ENCODE peak calls at places on chromosomes 11 and 22, in ten cellular contexts. Z is IMR-90, S is endothelial cell of umbilical vein, R is Caki2, X is brain microvascular endothelial cell, T is NB4, U is endodermal cell, A is neural crest cell, Y is germinal center, G is nucleus accumbens. F is an unnamed sample.

GRCh38 chr22:47515384-47516125 is 753.1 kb downstream of the TBC1D22A start:
- DNase-seq in Z (no peak), S (no peak), R (no peak), X (no peak), T (peak; percentile 9), U (no peak), A (no peak), Y (no peak), G (no peak), F (no peak)

GRCh38 chr22:45638834-45639746 is 32.5 kb upstream of the ATXN10 start:
- DNase-seq in Z (no peak), S (peak; percentile 26), R (peak; percentile 100), X (peak; percentile 12), T (peak; percentile 88), U (no peak), A (no peak), Y (no peak), G (no peak), F (peak; percentile 55)

GRCh38 chr22:29369460-29369859 is 18.9 kb downstream of the AP1B1 start:
- DNase-seq in Z (peak; percentile 76), S (peak; percentile 67), R (no peak), X (peak; percentile 85), T (peak; percentile 92), U (peak; percentile 87), A (peak; percentile 47), Y (no peak), G (peak; percentile 56), F (peak; percentile 80)

GRCh38 chr22:40024201-40025061 is 29.7 kb downstream of the FAM83F start:
- DNase-seq in Z (peak; percentile 51), S (peak; percentile 39), R (peak; percentile 65), X (peak; percentile 46), T (peak; percentile 73), U (peak; percentile 92), A (peak; percentile 76), Y (peak; percentile 86), G (peak; percentile 47), F (peak; percentile 27)

GRCh38 chr11:44684886-44685285 is 41.9 kb upstream of the TSPAN18 start:
- DNase-seq in Z (no peak), S (no peak), R (no peak), X (no peak), T (no peak), U (no peak), A (no peak), Y (no peak), G (no peak), F (no peak)

GRCh38 chr22:24994070-24994763 is 41.7 kb downstream of the KIAA1671 start:
- DNase-seq in Z (no peak), S (no peak), R (peak; percentile 73), X (no peak), T (no peak), U (peak; percentile 88), A (no peak), Y (no peak), G (no peak), F (peak; percentile 66)

GRCh38 chr22:33438273-33438672 is 380.1 kb upstream of the SYN3 start:
- DNase-seq in Z (peak; percentile 89), S (no peak), R (peak; percentile 98), X (peak; percentile 93), T (peak; percentile 78), U (no peak), A (no peak), Y (no peak), G (peak; percentile 33), F (peak; percentile 95)

GRCh38 chr11:78940500-78941225 is 366.0 kb upstream of the NARS2 start:
- DNase-seq in Z (no peak), S (no peak), R (no peak), X (no peak), T (no peak), U (peak; percentile 87), A (no peak), Y (no peak), G (no peak), F (no peak)

GRCh38 chr11:76153609-76153949 is 52.7 kb downstream of the WNT11 start:
- DNase-seq in Z (peak; percentile 40), S (no peak), R (no peak), X (peak; percentile 19), T (no peak), U (peak; percentile 59), A (peak; percentile 23), Y (no peak), G (no peak), F (no peak)

GRCh38 chr11:75474240-75474639 is 41.2 kb upstream of the KLHL35 start:
- DNase-seq in Z (peak; percentile 20), S (peak; percentile 56), R (no peak), X (no peak), T (peak; percentile 88), U (no peak), A (no peak), Y (no peak), G (no peak), F (no peak)

GRCh38 chr11:63906585-63906984 is 10.4 kb downstream of the RCOR2 start:
- DNase-seq in Z (peak; percentile 13), S (no peak), R (no peak), X (no peak), T (peak; percentile 59), U (peak; percentile 80), A (no peak), Y (peak; percentile 60), G (no peak), F (no peak)

GRCh38 chr11:32080381-32080980 is 10.4 kb upstream of the RCN1 start:
- DNase-seq in Z (no peak), S (no peak), R (no peak), X (no peak), T (no peak), U (no peak), A (no peak), Y (no peak), G (no peak), F (no peak)

GRCh38 chr11:27317751-27318150 is 45.3 kb downstream of the CCDC34 start:
- DNase-seq in Z (peak; percentile 79), S (no peak), R (peak; percentile 50), X (peak; percentile 76), T (peak; percentile 9), U (peak; percentile 63), A (no peak), Y (no peak), G (no peak), F (peak; percentile 71)

GRCh38 chr11:124656759-124657627 is 16.5 kb downstream of the SIAE start:
- DNase-seq in Z (peak; percentile 66), S (no peak), R (no peak), X (peak; percentile 60), T (no peak), U (peak; percentile 59), A (no peak), Y (no peak), G (peak; percentile 78), F (peak; percentile 61)

GRCh38 chr11:114960117-114960516 is 281.8 kb downstream of the NXPE2 start:
- DNase-seq in Z (no peak), S (no peak), R (no peak), X (no peak), T (no peak), U (no peak), A (no peak), Y (no peak), G (no peak), F (no peak)

GRCh38 chr11:72308226-72309073 is 64.5 kb upstream of the PHOX2A start:
- DNase-seq in Z (peak; percentile 98), S (peak; percentile 15), R (no peak), X (peak; percentile 95), T (no peak), U (no peak), A (no peak), Y (peak; percentile 48), G (peak; percentile 79), F (peak; percentile 96)

GRCh38 chr11:73792584-73792983 is 4.9 kb downstream of the MRPL48 start:
- DNase-seq in Z (no peak), S (no peak), R (no peak), X (no peak), T (no peak), U (no peak), A (no peak), Y (no peak), G (no peak), F (no peak)

GRCh38 chr11:30454108-30454507 is 131.2 kb downstream of the ARL14EP start:
- DNase-seq in Z (no peak), S (peak; percentile 6), R (no peak), X (no peak), T (no peak), U (no peak), A (no peak), Y (no peak), G (no peak), F (no peak)

GRCh38 chr22:49871482-49871881 is 17.8 kb downstream of the ZBED4 start:
- DNase-seq in Z (no peak), S (no peak), R (no peak), X (no peak), T (no peak), U (no peak), A (no peak), Y (no peak), G (no peak), F (no peak)

GRCh38 chr11:67277231-67277961 is 11.1 kb downstream of the GRK2 start:
- DNase-seq in Z (peak; percentile 64), S (peak; percentile 88), R (no peak), X (no peak), T (peak; percentile 100), U (peak; percentile 89), A (no peak), Y (peak; percentile 89), G (peak; percentile 32), F (no peak)

GRCh38 chr22:19022755-19023154 is 86.7 kb upstream of the PRODH start:
- DNase-seq in Z (no peak), S (no peak), R (no peak), X (no peak), T (no peak), U (no peak), A (no peak), Y (no peak), G (no peak), F (no peak)

GRCh38 chr11:107953506-107953905 is 25.3 kb downstream of the RAB39A start:
- DNase-seq in Z (no peak), S (no peak), R (no peak), X (no peak), T (no peak), U (no peak), A (no peak), Y (no peak), G (no peak), F (no peak)

GRCh38 chr22:35540600-35541253 is at the start of gene RASD2:
- DNase-seq in Z (peak; percentile 19), S (no peak), R (peak; percentile 49), X (no peak), T (peak; percentile 55), U (peak; percentile 78), A (no peak), Y (no peak), G (peak; percentile 71), F (no peak)

GRCh38 chr11:2744166-2744565 is 44.4 kb upstream of the KCNQ1OT1 start:
- DNase-seq in Z (no peak), S (no peak), R (no peak), X (no peak), T (no peak), U (no peak), A (no peak), Y (no peak), G (no peak), F (no peak)

GRCh38 chr11:33588056-33588455 is 112.6 kb downstream of the C11orf91 start:
- DNase-seq in Z (no peak), S (no peak), R (no peak), X (no peak), T (no peak), U (no peak), A (no peak), Y (no peak), G (no peak), F (no peak)

GRCh38 chr11:92685049-92685448 is 284.4 kb upstream of the MTNR1B start:
- DNase-seq in Z (no peak), S (no peak), R (no peak), X (no peak), T (no peak), U (no peak), A (no peak), Y (no peak), G (no peak), F (no peak)

GRCh38 chr11:63019506-63019905 is 3.9 kb upstream of the SLC22A8 start:
- DNase-seq in Z (no peak), S (no peak), R (no peak), X (no peak), T (no peak), U (peak; percentile 80), A (no peak), Y (no peak), G (no peak), F (no peak)

GRCh38 chr22:27919943-27920755 is 1.1 kb upstream of the PITPNB start:
- DNase-seq in Z (peak; percentile 72), S (peak; percentile 78), R (peak; percentile 66), X (peak; percentile 46), T (no peak), U (peak; percentile 79), A (peak; percentile 27), Y (peak; percentile 6), G (no peak), F (peak; percentile 61)

F was measured in astrocyte.